ENCODE peak calls at places on chromosomes 6 and 20, in nine cellular contexts. E is cardiac muscle cell, O is left lung, B is brain microvascular endothelial cell, Z is endothelial cell, J is adrenal gland, X is astrocyte of the spinal cord, U is HFF-Myc, C is RWPE1. T is an unnamed sample.

GRCh38 chr6:46746691-46747090 is at the start of gene ANKRD66:
- DNase-seq in X (no peak), O (no peak), Z (no peak), B (no peak), U (no peak), E (no peak), C (no peak), J (no peak), T (no peak)

GRCh38 chr6:41680182-41680965 is 42.1 kb downstream of the MDFI start:
- DNase-seq in O (no peak), B (no peak), X (no peak), U (no peak), J (no peak), E (no peak), Z (no peak), C (no peak), T (no peak)

GRCh38 chr20:44784688-44785087 is 25.7 kb downstream of the RIMS4 start:
- DNase-seq in E (no peak), C (no peak), X (no peak), O (no peak), U (no peak), B (no peak), J (no peak), Z (no peak), T (no peak)

GRCh38 chr20:56733967-56734366 is 104.9 kb downstream of the TFAP2C start:
- DNase-seq in C (no peak), Z (no peak), U (no peak), J (no peak), B (no peak), X (no peak), E (no peak), O (no peak), T (no peak)

GRCh38 chr6:26342106-26342999 is 22.6 kb upstream of the BTN3A2 start:
- DNase-seq in B (peak), Z (no peak), O (no peak), C (no peak), X (peak), E (no peak), U (no peak), J (no peak), T (no peak)

GRCh38 chr6:157452096-157452495 is 71.1 kb downstream of the ZDHHC14 start:
- DNase-seq in X (no peak), Z (no peak), J (no peak), O (no peak), C (no peak), U (no peak), E (no peak), B (no peak), T (no peak)

GRCh38 chr20:57109151-57109953 is 157.1 kb downstream of the BMP7 start:
- DNase-seq in X (no peak), E (no peak), Z (no peak), B (no peak), J (no peak), U (no peak), O (no peak), C (no peak), T (no peak)

GRCh38 chr6:134534708-134535149 is 216.8 kb upstream of the SGK1 start:
- DNase-seq in O (no peak), B (peak), J (no peak), U (no peak), C (no peak), X (peak), E (no peak), Z (no peak), T (no peak)

GRCh38 chr6:101386982-101387381 is 6.5 kb upstream of the GRIK2 start:
- DNase-seq in U (no peak), C (no peak), E (no peak), X (no peak), Z (peak), B (no peak), J (no peak), O (no peak), T (no peak)

GRCh38 chr6:109073344-109074235 is 21.1 kb downstream of the SESN1 start:
- DNase-seq in E (peak), B (peak), U (peak), C (peak), Z (peak), X (peak), O (no peak), J (no peak), T (no peak)

GRCh38 chr20:1636621-1637020 is 16.8 kb upstream of the SIRPB1 start:
- DNase-seq in B (no peak), X (no peak), Z (no peak), E (no peak), C (no peak), J (no peak), O (no peak), U (no peak), T (no peak)

GRCh38 chr6:24664049-24664987 is 2.4 kb downstream of the TDP2 start:
- DNase-seq in B (no peak), C (no peak), X (no peak), U (no peak), J (no peak), E (no peak), Z (no peak), O (no peak), T (no peak)

GRCh38 chr20:21684671-21685070 is 20.8 kb upstream of the PAX1 start:
- DNase-seq in E (no peak), U (no peak), Z (no peak), C (no peak), O (no peak), B (no peak), J (no peak), X (no peak), T (no peak)

GRCh38 chr6:80544500-80545055 is 438.1 kb downstream of the BCKDHB start:
- DNase-seq in J (no peak), E (no peak), B (no peak), U (no peak), Z (no peak), C (no peak), O (no peak), X (no peak), T (no peak)

GRCh38 chr6:17907467-17908229 is 79.8 kb downstream of the KIF13A start:
- DNase-seq in O (no peak), B (peak), Z (no peak), U (peak), E (peak), J (peak), X (peak), C (peak), T (no peak)

GRCh38 chr20:15867899-15868298 is 705.3 kb downstream of the KIF16B start:
- DNase-seq in C (no peak), J (no peak), Z (no peak), O (no peak), B (no peak), U (no peak), X (no peak), E (no peak), T (no peak)

GRCh38 chr6:41527721-41528408 is 18.3 kb upstream of the FOXP4 start:
- DNase-seq in C (no peak), B (peak), J (peak), U (no peak), E (peak), O (no peak), X (peak), Z (no peak), T (no peak)

GRCh38 chr6:18107061-18107460 is 15.4 kb downstream of the NHLRC1 start:
- DNase-seq in E (no peak), C (no peak), X (no peak), U (no peak), J (no peak), Z (no peak), O (no peak), B (no peak), T (no peak)

GRCh38 chr20:42432485-42432884 is 757.2 kb downstream of the PTPRT start:
- DNase-seq in J (no peak), U (no peak), Z (no peak), X (no peak), B (no peak), O (no peak), E (peak), C (no peak), T (no peak)

GRCh38 chr6:18323935-18324707 is 59.8 kb upstream of the DEK start:
- DNase-seq in O (no peak), U (no peak), X (peak), E (peak), B (peak), J (no peak), Z (peak), C (peak), T (no peak)

GRCh38 chr6:132068766-132069165 is 117.6 kb upstream of the CCN2 start:
- DNase-seq in X (no peak), E (no peak), B (no peak), J (no peak), Z (no peak), C (no peak), U (no peak), O (no peak), T (no peak)

GRCh38 chr20:11311659-11312058 is 606.0 kb upstream of the BTBD3 start:
- DNase-seq in B (no peak), J (no peak), Z (no peak), E (no peak), X (no peak), C (no peak), U (peak), O (no peak), T (no peak)

GRCh38 chr6:16278048-16278724 is 39.8 kb downstream of the GMPR start:
- DNase-seq in C (peak), X (peak), E (no peak), B (no peak), U (no peak), J (no peak), Z (no peak), O (no peak), T (no peak)

GRCh38 chr6:33416386-33417126 is 1.4 kb downstream of the CUTA start:
- DNase-seq in U (no peak), X (no peak), J (no peak), E (no peak), B (no peak), C (no peak), Z (no peak), O (no peak), T (no peak)

GRCh38 chr20:31803552-31804291 is 15.4 kb upstream of the MYLK2 start:
- DNase-seq in Z (no peak), B (no peak), X (no peak), J (no peak), U (no peak), C (no peak), E (no peak), O (no peak), T (peak)

GRCh38 chr20:62066339-62066982 is 780 bp upstream of the TAF4 start:
- DNase-seq in O (peak), J (peak), C (peak), X (peak), Z (peak), U (no peak), B (no peak), E (peak), T (no peak)

GRCh38 chr20:25237610-25238318 is 10.1 kb upstream of the PYGB start:
- DNase-seq in J (peak), C (peak), E (peak), O (no peak), X (peak), B (peak), Z (no peak), U (peak), T (no peak)

GRCh38 chr6:170483413-170483812 is 69.7 kb downstream of the PSMB1 start:
- DNase-seq in J (no peak), Z (no peak), X (no peak), U (no peak), B (no peak), O (no peak), E (no peak), C (no peak), T (no peak)

GRCh38 chr6:170480045-170480714 is 72.9 kb downstream of the PSMB1 start:
- DNase-seq in C (no peak), B (peak), X (peak), J (peak), O (no peak), E (peak), U (no peak), Z (no peak), T (no peak)

GRCh38 chr6:170487707-170488329 is 65.3 kb downstream of the PSMB1 start:
- DNase-seq in Z (no peak), X (no peak), E (no peak), J (no peak), U (no peak), O (no peak), C (no peak), B (no peak), T (no peak)

GRCh38 chr6:170489836-170490235 is 63.3 kb downstream of the PSMB1 start:
- DNase-seq in O (no peak), U (no peak), Z (no peak), B (no peak), X (no peak), E (no peak), J (no peak), C (no peak), T (no peak)

GRCh38 chr6:170485159-170485558 is 67.9 kb downstream of the PSMB1 start:
- DNase-seq in U (no peak), B (no peak), C (no peak), Z (no peak), J (no peak), X (peak), E (peak), O (no peak), T (no peak)
- TF ChIP-seq CTCF in U (no peak), B (no peak), C (no peak), Z (no peak), J (no peak), X (no peak), E (no peak), O (no peak), T (no peak)

DNA sequence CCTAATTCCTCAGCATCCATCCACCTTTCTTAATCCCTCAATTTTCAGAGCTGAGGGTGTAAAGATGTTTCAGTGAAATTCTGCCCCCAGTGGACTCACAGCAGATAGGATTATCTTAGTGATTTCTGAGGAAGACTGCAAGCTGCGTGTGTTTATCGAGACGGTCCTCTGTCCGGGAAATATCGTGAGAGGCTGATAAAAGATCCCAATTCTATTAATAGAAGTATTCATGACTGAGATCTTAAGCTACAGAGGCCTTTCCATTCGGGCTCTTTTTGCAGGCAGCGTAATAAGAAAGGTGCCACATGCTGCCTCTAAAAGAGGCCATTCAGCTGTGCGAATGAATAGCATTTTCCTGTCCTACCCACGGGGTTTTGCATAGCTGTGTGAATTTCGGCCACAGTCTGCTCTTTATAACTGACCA is 209.0 kb downstream of the ARHGAP18 start:
- DNase-seq in E (peak), B (peak), C (peak), X (no peak), J (no peak), Z (no peak), U (no peak), O (no peak), T (no peak)
- TF ChIP-seq CTCF in E (peak), B (peak), C (peak), X (peak), J (peak), Z (peak), U (peak), O (peak), T (peak)

DNA sequence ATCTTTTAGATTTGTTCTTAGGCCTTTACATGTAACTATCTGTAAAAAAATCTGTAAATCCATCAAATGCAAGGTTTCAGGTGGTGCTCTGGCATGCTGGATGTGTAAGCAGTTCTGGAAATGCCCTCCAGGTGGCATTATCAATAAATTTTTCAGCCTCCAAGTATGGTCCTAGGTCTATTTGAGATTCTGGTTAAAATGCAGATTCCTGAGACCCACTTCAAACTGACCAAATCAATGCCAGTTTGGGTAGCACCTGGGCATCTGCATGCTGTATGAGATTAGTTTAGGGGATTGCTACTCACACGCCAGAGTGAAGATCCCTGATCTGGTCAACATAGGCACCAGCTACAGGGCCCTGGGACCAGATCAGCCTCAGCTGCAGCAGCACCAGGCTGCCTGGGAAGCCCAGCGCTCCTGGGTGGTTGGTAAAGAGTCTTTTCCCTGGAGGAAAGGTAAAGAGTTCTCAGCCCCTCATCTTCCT is 507.3 kb upstream of the CITED2 start:
- DNase-seq in B (peak), Z (peak), J (peak), O (no peak), U (no peak), E (peak), C (peak), X (peak), T (no peak)
- TF ChIP-seq CTCF in B (peak), Z (peak), J (peak), O (peak), U (peak), E (peak), C (peak), X (peak), T (peak)

GRCh38 chr6:57172136-57173055 is at the start of gene BAG2:
- DNase-seq in J (peak), B (peak), C (peak), U (peak), X (peak), E (peak), Z (peak), O (peak), T (peak)
- TF ChIP-seq CTCF in J (peak), B (peak), C (no peak), U (no peak), X (peak), E (peak), Z (peak), O (peak), T (peak)

DNA sequence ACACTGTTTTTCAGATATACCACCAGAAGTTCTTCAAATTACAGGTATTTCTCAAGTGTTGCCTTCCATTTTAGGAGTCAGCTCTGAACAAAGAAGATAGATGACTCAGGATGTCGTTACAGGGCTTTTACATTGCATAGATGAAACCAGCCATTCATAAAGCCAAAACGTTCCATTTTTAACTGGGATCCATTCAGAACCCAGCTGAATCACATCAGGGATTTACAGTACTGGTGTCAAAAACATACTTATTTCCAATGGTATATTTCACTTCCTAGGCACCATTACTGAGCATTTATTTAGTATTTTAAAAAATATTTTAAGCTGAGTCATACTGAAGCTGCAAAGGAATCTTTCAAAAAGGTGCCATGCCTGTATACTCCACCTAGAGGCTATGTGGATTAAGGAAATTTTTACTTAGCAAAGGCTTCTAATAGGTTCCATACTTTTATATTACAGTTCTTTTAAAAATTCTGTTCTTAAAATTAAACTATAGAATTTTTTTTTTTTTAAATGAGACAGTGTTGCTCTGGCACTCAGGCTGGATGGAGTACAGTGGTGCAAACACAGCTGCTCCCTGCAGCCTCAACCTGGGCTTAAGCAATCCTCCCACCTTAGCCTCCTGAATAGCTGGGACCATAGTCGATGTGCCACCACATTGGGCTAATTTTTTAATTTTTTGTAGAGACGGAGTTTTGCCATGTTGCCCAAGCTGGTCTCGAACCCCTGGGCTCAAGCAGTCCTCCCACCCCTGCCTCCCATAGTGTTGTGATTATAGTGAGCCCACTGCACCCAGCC is 2.6 kb downstream of the ASF1A start:
- DNase-seq in C (peak), X (peak), O (no peak), U (no peak), Z (no peak), J (no peak), B (peak), E (peak), T (no peak)
- TF ChIP-seq CTCF in C (peak), X (peak), O (peak), U (peak), Z (peak), J (peak), B (peak), E (peak), T (peak)

GRCh38 chr6:116265081-116265829 is 11.4 kb upstream of the TSPYL4 start:
- DNase-seq in U (no peak), C (no peak), B (no peak), J (no peak), O (peak), X (no peak), E (peak), Z (no peak), T (no peak)

GRCh38 chr6:116271309-116271708 is 8.4 kb downstream of the TSPYL1 start:
- DNase-seq in Z (no peak), E (no peak), B (no peak), C (no peak), X (no peak), O (no peak), J (no peak), U (no peak), T (no peak)

GRCh38 chr6:116267879-116268588 is 11.7 kb downstream of the TSPYL1 start:
- DNase-seq in Z (no peak), B (peak), U (no peak), E (no peak), O (no peak), C (no peak), X (no peak), J (no peak), T (no peak)

GRCh38 chr6:116266803-116267202 is 12.9 kb downstream of the TSPYL1 start:
- DNase-seq in O (no peak), Z (no peak), X (no peak), C (no peak), J (no peak), U (no peak), E (no peak), B (no peak), T (no peak)

DNA sequence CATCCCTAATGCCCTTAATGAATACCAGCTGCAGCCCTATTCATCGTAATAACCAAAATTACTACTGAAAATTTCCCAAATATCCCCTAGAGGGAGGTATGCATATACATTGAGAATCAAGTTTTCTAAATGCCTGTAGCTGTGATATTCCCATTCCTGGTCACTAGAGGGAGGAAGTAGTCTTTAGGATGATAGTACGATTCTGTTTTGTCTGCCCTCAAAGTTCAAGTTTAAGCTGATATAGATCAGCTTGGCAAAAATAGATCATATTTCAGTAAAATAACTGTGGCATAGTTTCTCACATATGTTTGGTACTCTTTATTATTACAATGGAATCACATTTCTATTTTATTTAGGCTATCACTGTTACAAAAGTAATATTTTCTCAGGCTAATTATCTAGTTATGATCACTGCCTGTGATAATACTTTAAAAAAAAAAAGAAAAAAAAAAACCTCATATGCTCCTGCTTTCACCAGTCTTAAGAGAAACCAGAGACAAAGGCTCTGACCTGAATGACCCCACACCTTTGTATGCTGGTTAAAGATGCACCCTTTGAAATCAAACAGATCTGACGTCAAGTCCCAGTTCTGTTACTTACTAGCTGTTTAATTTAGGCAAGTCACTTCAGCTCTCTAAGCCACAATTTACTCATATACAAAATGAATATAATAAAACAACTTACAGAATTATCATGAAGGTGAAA is 11.0 kb downstream of the TSPYL1 start:
- DNase-seq in O (no peak), J (no peak), U (peak), B (peak), X (peak), E (peak), Z (no peak), C (peak), T (no peak)
- TF ChIP-seq CTCF in O (peak), J (peak), U (peak), B (peak), X (peak), E (peak), Z (peak), C (peak), T (peak)